ENCODE peak calls at places on chromosomes 2 and 18, in six cellular contexts. One of them, this sample, is unnamed.

GRCh38 chr2:113767811-113768210 is 11.4 kb upstream of the SLC35F5 start:
- DNase-seq in body of pancreas: no peak
- DNase-seq in fibroblast of lung: no peak
- DNase-seq in cardiac fibroblast: no peak
- DNase-seq in cardiac muscle cell: no peak
- DNase-seq in left ventricle myocardium inferior: no peak
- DNase-seq in this sample: no peak

GRCh38 chr2:3651686-3652516 is 6.1 kb upstream of the ALLC start:
- DNase-seq in body of pancreas: peak
- DNase-seq in fibroblast of lung: peak
- DNase-seq in cardiac fibroblast: peak
- DNase-seq in cardiac muscle cell: peak
- DNase-seq in left ventricle myocardium inferior: no peak
- DNase-seq in this sample: no peak

GRCh38 chr2:224023188-224023587 is 15.9 kb downstream of the SERPINE2 start:
- DNase-seq in body of pancreas: no peak
- DNase-seq in fibroblast of lung: no peak
- DNase-seq in cardiac fibroblast: peak
- DNase-seq in cardiac muscle cell: no peak
- DNase-seq in left ventricle myocardium inferior: no peak
- DNase-seq in this sample: no peak

GRCh38 chr2:223560704-223561435 is 41.3 kb downstream of the SCG2 start:
- DNase-seq in body of pancreas: no peak
- DNase-seq in fibroblast of lung: peak
- DNase-seq in cardiac fibroblast: no peak
- DNase-seq in cardiac muscle cell: no peak
- DNase-seq in left ventricle myocardium inferior: no peak
- DNase-seq in this sample: no peak

GRCh38 chr2:240789501-240790369 is 30.3 kb downstream of the KIF1A start:
- DNase-seq in body of pancreas: no peak
- DNase-seq in fibroblast of lung: no peak
- DNase-seq in cardiac fibroblast: no peak
- DNase-seq in cardiac muscle cell: no peak
- DNase-seq in left ventricle myocardium inferior: peak
- DNase-seq in this sample: no peak

GRCh38 chr2:207403950-207404349 is 125.8 kb upstream of the CREB1 start:
- DNase-seq in body of pancreas: no peak
- DNase-seq in fibroblast of lung: no peak
- DNase-seq in cardiac fibroblast: peak
- DNase-seq in cardiac muscle cell: peak
- DNase-seq in left ventricle myocardium inferior: no peak
- DNase-seq in this sample: no peak

GRCh38 chr2:112141623-112142001 is 3.4 kb downstream of the FBLN7 start:
- DNase-seq in body of pancreas: no peak
- DNase-seq in fibroblast of lung: no peak
- DNase-seq in cardiac fibroblast: no peak
- DNase-seq in cardiac muscle cell: no peak
- DNase-seq in left ventricle myocardium inferior: no peak
- DNase-seq in this sample: no peak

GRCh38 chr2:128525653-128526052 is 207.0 kb upstream of the HS6ST1 start:
- DNase-seq in body of pancreas: no peak
- DNase-seq in fibroblast of lung: no peak
- DNase-seq in cardiac fibroblast: no peak
- DNase-seq in cardiac muscle cell: no peak
- DNase-seq in left ventricle myocardium inferior: no peak
- DNase-seq in this sample: no peak

GRCh38 chr2:26541401-26542193 is 63.7 kb upstream of the OTOF start:
- DNase-seq in body of pancreas: no peak
- DNase-seq in fibroblast of lung: no peak
- DNase-seq in cardiac fibroblast: no peak
- DNase-seq in cardiac muscle cell: no peak
- DNase-seq in left ventricle myocardium inferior: no peak
- DNase-seq in this sample: no peak

GRCh38 chr2:221166283-221166682 is 405.8 kb downstream of the EPHA4 start:
- DNase-seq in body of pancreas: no peak
- DNase-seq in fibroblast of lung: peak
- DNase-seq in cardiac fibroblast: no peak
- DNase-seq in cardiac muscle cell: no peak
- DNase-seq in left ventricle myocardium inferior: no peak
- DNase-seq in this sample: no peak

GRCh38 chr2:138113871-138114525 is 149.7 kb downstream of the HNMT start:
- DNase-seq in body of pancreas: no peak
- DNase-seq in fibroblast of lung: no peak
- DNase-seq in cardiac fibroblast: peak
- DNase-seq in cardiac muscle cell: peak
- DNase-seq in left ventricle myocardium inferior: no peak
- DNase-seq in this sample: no peak

GRCh38 chr18:79571221-79572092 is 108.1 kb upstream of the CTDP1 start:
- DNase-seq in body of pancreas: peak
- DNase-seq in fibroblast of lung: no peak
- DNase-seq in cardiac fibroblast: no peak
- DNase-seq in cardiac muscle cell: no peak
- DNase-seq in left ventricle myocardium inferior: no peak
- DNase-seq in this sample: no peak

GRCh38 chr18:44689736-44690135 is 9.0 kb downstream of the SETBP1 start:
- DNase-seq in body of pancreas: no peak
- DNase-seq in fibroblast of lung: no peak
- DNase-seq in cardiac fibroblast: no peak
- DNase-seq in cardiac muscle cell: no peak
- DNase-seq in left ventricle myocardium inferior: no peak
- DNase-seq in this sample: no peak

GRCh38 chr2:230665263-230665691 is 47.4 kb upstream of the CAB39 start:
- DNase-seq in body of pancreas: no peak
- DNase-seq in fibroblast of lung: no peak
- DNase-seq in cardiac fibroblast: no peak
- DNase-seq in cardiac muscle cell: no peak
- DNase-seq in left ventricle myocardium inferior: no peak
- DNase-seq in this sample: no peak

GRCh38 chr2:236089271-236090026 is 78.7 kb downstream of the GBX2 start:
- DNase-seq in body of pancreas: no peak
- DNase-seq in fibroblast of lung: no peak
- DNase-seq in cardiac fibroblast: no peak
- DNase-seq in cardiac muscle cell: no peak
- DNase-seq in left ventricle myocardium inferior: no peak
- DNase-seq in this sample: no peak

GRCh38 chr2:207317358-207317984 is 151.7 kb upstream of the KLF7 start:
- DNase-seq in body of pancreas: no peak
- DNase-seq in fibroblast of lung: peak
- DNase-seq in cardiac fibroblast: no peak
- DNase-seq in cardiac muscle cell: peak
- DNase-seq in left ventricle myocardium inferior: no peak
- DNase-seq in this sample: no peak

GRCh38 chr2:1037066-1037465 is 86.4 kb downstream of the SNTG2 start:
- DNase-seq in body of pancreas: no peak
- DNase-seq in fibroblast of lung: no peak
- DNase-seq in cardiac fibroblast: no peak
- DNase-seq in cardiac muscle cell: no peak
- DNase-seq in left ventricle myocardium inferior: no peak
- DNase-seq in this sample: no peak

GRCh38 chr2:238098854-238099708 is 1.1 kb upstream of the ESPNL start:
- DNase-seq in body of pancreas: peak
- DNase-seq in fibroblast of lung: no peak
- DNase-seq in cardiac fibroblast: no peak
- DNase-seq in cardiac muscle cell: no peak
- DNase-seq in left ventricle myocardium inferior: no peak
- DNase-seq in this sample: peak

GRCh38 chr2:105760191-105760590 is 15.5 kb downstream of the NCK2 start:
- DNase-seq in body of pancreas: no peak
- DNase-seq in fibroblast of lung: no peak
- DNase-seq in cardiac fibroblast: no peak
- DNase-seq in cardiac muscle cell: no peak
- DNase-seq in left ventricle myocardium inferior: no peak
- DNase-seq in this sample: no peak

GRCh38 chr2:85889648-85890281 is 975 bp upstream of the ST3GAL5 start:
- DNase-seq in body of pancreas: peak
- DNase-seq in fibroblast of lung: no peak
- DNase-seq in cardiac fibroblast: no peak
- DNase-seq in cardiac muscle cell: no peak
- DNase-seq in left ventricle myocardium inferior: no peak
- DNase-seq in this sample: no peak

GRCh38 chr2:2898744-2899143 is 478.9 kb downstream of the EIPR1 start:
- DNase-seq in body of pancreas: no peak
- DNase-seq in fibroblast of lung: no peak
- DNase-seq in cardiac fibroblast: no peak
- DNase-seq in cardiac muscle cell: no peak
- DNase-seq in left ventricle myocardium inferior: no peak
- DNase-seq in this sample: no peak

GRCh38 chr2:226561962-226562361 is 237.7 kb downstream of the IRS1 start:
- DNase-seq in body of pancreas: no peak
- DNase-seq in fibroblast of lung: no peak
- DNase-seq in cardiac fibroblast: no peak
- DNase-seq in cardiac muscle cell: no peak
- DNase-seq in left ventricle myocardium inferior: no peak
- DNase-seq in this sample: no peak

GRCh38 chr18:30819619-30820018 is 222.9 kb downstream of the DSC3 start:
- DNase-seq in body of pancreas: no peak
- DNase-seq in fibroblast of lung: no peak
- DNase-seq in cardiac fibroblast: no peak
- DNase-seq in cardiac muscle cell: no peak
- DNase-seq in left ventricle myocardium inferior: no peak
- DNase-seq in this sample: no peak

GRCh38 chr18:154151-154550 is 4.2 kb upstream of the USP14 start:
- DNase-seq in body of pancreas: no peak
- DNase-seq in fibroblast of lung: peak
- DNase-seq in cardiac fibroblast: peak
- DNase-seq in cardiac muscle cell: peak
- DNase-seq in left ventricle myocardium inferior: no peak
- DNase-seq in this sample: no peak

DNA sequence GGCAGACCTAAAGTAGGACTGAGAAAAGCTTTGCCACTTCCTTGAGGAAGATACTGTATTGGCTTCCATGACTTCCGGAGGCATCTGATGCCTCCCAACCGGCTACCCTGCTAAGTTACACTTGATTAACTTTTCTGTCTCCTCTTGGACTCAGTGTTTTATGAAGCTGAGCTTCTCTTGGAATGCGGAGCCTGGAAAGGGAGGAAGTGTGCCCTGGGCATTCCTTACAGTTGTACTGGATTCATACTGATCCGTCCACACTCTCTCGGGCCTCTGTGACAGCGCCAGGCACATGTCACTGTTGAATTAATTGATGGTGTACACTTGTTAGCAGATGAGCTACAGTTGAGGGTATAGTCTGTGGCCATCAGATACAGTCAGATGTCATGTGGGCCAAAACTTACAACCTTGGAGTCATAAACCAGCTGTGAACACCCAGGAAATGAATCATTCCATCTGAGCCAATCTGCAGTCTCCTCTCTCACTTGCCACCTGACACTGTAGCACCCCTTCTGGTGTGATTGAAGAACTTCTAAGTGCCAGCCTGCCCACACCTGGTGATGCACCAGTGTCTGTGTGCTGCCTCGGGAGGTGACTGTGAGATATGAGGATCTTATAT is 122.5 kb downstream of the FHOD3 start:
- DNase-seq in body of pancreas: no peak
- DNase-seq in fibroblast of lung: no peak
- DNase-seq in cardiac fibroblast: no peak
- DNase-seq in cardiac muscle cell: no peak
- DNase-seq in left ventricle myocardium inferior: no peak
- DNase-seq in this sample: no peak
- TF ChIP-seq CTCF in body of pancreas: no peak
- TF ChIP-seq CTCF in fibroblast of lung: no peak
- TF ChIP-seq CTCF in cardiac fibroblast: peak
- TF ChIP-seq CTCF in cardiac muscle cell: no peak
- TF ChIP-seq CTCF in left ventricle myocardium inferior: no peak
- TF ChIP-seq CTCF in this sample: no peak

DNA sequence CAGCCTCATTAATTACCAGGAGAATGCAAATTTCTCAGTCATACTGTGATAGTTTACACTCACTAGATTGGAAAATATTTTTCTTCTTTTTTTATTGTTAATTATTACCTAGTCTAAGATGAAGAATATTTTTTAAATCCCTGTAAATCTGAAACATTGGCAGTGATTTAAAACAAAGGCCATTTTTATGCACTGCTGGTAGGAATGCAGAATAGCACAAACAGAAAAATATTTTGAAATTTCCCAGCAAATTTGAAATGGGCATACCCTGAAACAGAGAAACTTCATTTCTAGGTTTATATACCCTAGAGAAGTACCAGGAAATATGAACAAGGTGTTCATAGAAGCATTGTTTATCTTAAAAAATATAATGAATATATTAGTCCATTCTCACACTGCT is 31.0 kb downstream of the DYNAP start:
- DNase-seq in body of pancreas: no peak
- DNase-seq in fibroblast of lung: no peak
- DNase-seq in cardiac fibroblast: no peak
- DNase-seq in cardiac muscle cell: no peak
- DNase-seq in left ventricle myocardium inferior: no peak
- DNase-seq in this sample: no peak
- TF ChIP-seq CTCF in body of pancreas: no peak
- TF ChIP-seq CTCF in fibroblast of lung: no peak
- TF ChIP-seq CTCF in cardiac fibroblast: no peak
- TF ChIP-seq CTCF in cardiac muscle cell: peak
- TF ChIP-seq CTCF in left ventricle myocardium inferior: no peak
- TF ChIP-seq CTCF in this sample: no peak

DNA sequence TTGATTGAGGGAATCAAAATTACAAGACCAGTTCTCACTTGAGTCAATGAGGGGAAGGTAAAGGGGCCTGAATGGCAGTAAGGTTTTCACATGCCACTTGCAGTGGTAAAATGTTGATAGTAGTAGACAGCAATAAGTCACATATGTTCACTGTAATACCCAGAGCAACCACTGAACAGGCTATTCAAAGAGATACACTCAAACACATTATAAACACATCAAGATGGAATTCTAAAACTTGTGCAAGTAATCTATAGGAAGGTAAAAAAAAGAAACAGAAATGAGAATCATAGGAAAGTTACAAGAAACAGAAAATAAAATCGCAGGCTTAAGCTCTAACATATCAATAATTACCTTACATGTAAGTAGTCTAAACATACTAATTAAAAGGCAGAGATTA is 86.6 kb upstream of the AFF3 start:
- DNase-seq in body of pancreas: no peak
- DNase-seq in fibroblast of lung: no peak
- DNase-seq in cardiac fibroblast: no peak
- DNase-seq in cardiac muscle cell: no peak
- DNase-seq in left ventricle myocardium inferior: no peak
- DNase-seq in this sample: no peak
- TF ChIP-seq CTCF in body of pancreas: no peak
- TF ChIP-seq CTCF in fibroblast of lung: no peak
- TF ChIP-seq CTCF in cardiac fibroblast: peak
- TF ChIP-seq CTCF in cardiac muscle cell: no peak
- TF ChIP-seq CTCF in left ventricle myocardium inferior: no peak
- TF ChIP-seq CTCF in this sample: no peak

GRCh38 chr18:46754188-46754587 is 2.7 kb downstream of the ST8SIA5 start:
- DNase-seq in body of pancreas: no peak
- DNase-seq in fibroblast of lung: no peak
- DNase-seq in cardiac fibroblast: no peak
- DNase-seq in cardiac muscle cell: no peak
- DNase-seq in left ventricle myocardium inferior: no peak
- DNase-seq in this sample: no peak

GRCh38 chr18:46756559-46757201 is at the start of gene ST8SIA5:
- DNase-seq in body of pancreas: no peak
- DNase-seq in fibroblast of lung: no peak
- DNase-seq in cardiac fibroblast: no peak
- DNase-seq in cardiac muscle cell: no peak
- DNase-seq in left ventricle myocardium inferior: peak
- DNase-seq in this sample: no peak

GRCh38 chr18:46756172-46756558 is 688 bp downstream of the ST8SIA5 start:
- DNase-seq in body of pancreas: no peak
- DNase-seq in fibroblast of lung: no peak
- DNase-seq in cardiac fibroblast: no peak
- DNase-seq in cardiac muscle cell: no peak
- DNase-seq in left ventricle myocardium inferior: no peak
- DNase-seq in this sample: no peak

GRCh38 chr18:46755315-46756171 is 1.3 kb downstream of the ST8SIA5 start:
- DNase-seq in body of pancreas: no peak
- DNase-seq in fibroblast of lung: no peak
- DNase-seq in cardiac fibroblast: no peak
- DNase-seq in cardiac muscle cell: no peak
- DNase-seq in left ventricle myocardium inferior: no peak
- DNase-seq in this sample: no peak

GRCh38 chr18:46754661-46755292 is 2.1 kb downstream of the ST8SIA5 start:
- DNase-seq in body of pancreas: no peak
- DNase-seq in fibroblast of lung: no peak
- DNase-seq in cardiac fibroblast: no peak
- DNase-seq in cardiac muscle cell: no peak
- DNase-seq in left ventricle myocardium inferior: no peak
- DNase-seq in this sample: no peak
- TF ChIP-seq CTCF in body of pancreas: no peak
- TF ChIP-seq CTCF in fibroblast of lung: no peak
- TF ChIP-seq CTCF in cardiac fibroblast: no peak
- TF ChIP-seq CTCF in cardiac muscle cell: no peak
- TF ChIP-seq CTCF in left ventricle myocardium inferior: peak
- TF ChIP-seq CTCF in this sample: peak

This sample was measured in astrocyte of the cerebellum.